ENCODE peak calls at places on chromosome 2, in nine cellular contexts. F, O, A, G, N, K, J, X and P are unnamed samples.

GRCh38 chr2:26340831-26341230 is 5.1 kb upstream of the SELENOI start:
- DNase-seq in J (no peak), F (no peak), K (no peak), G (no peak), O (no peak), N (no peak), X (no peak), A (peak; percentile 81), P (no peak)

GRCh38 chr2:114259389-114259788 is 183.1 kb upstream of the DPP10 start:
- DNase-seq in J (no peak), X (no peak), N (no peak), F (no peak), A (no peak), O (no peak), G (no peak), K (no peak), P (no peak)

GRCh38 chr2:172364261-172364660 is 63.1 kb upstream of the ITGA6 start:
- DNase-seq in O (no peak), J (no peak), X (no peak), A (no peak), G (no peak), N (no peak), F (no peak), K (no peak), P (no peak)

GRCh38 chr2:186862869-186863709 is 14.1 kb upstream of the ZSWIM2 start:
- DNase-seq in F (peak; percentile 5), J (peak; percentile 59), G (no peak), X (no peak), N (peak; percentile 36), O (peak; percentile 50), A (no peak), K (no peak), P (no peak)

GRCh38 chr2:107669335-107669734 is 157.4 kb upstream of the RGPD4 start:
- DNase-seq in K (no peak), F (no peak), A (no peak), G (no peak), X (no peak), O (peak; percentile 45), N (peak; percentile 31), J (peak; percentile 15), P (no peak)

GRCh38 chr2:50438293-50438692 is 593.6 kb downstream of the NRXN1 start:
- DNase-seq in A (no peak), K (no peak), N (no peak), O (no peak), F (no peak), J (no peak), X (no peak), G (no peak), P (no peak)

GRCh38 chr2:12080360-12080759 is 333.9 kb downstream of the LPIN1 start:
- DNase-seq in G (no peak), J (no peak), O (no peak), A (no peak), N (no peak), F (no peak), K (no peak), X (no peak), P (no peak)

GRCh38 chr2:165847001-165847400 is 53.0 kb upstream of the GALNT3 start:
- DNase-seq in O (no peak), G (no peak), J (peak; percentile 67), N (peak; percentile 10), K (no peak), X (no peak), F (no peak), A (no peak), P (no peak)

GRCh38 chr2:12465631-12466135 is 251.1 kb upstream of the TRIB2 start:
- DNase-seq in F (no peak), G (no peak), N (no peak), K (no peak), X (no peak), A (no peak), J (no peak), O (no peak), P (no peak)

GRCh38 chr2:26184555-26185303 is 11.8 kb downstream of the GAREM2 start:
- DNase-seq in G (peak; percentile 88), K (peak; percentile 53), F (peak; percentile 90), X (peak; percentile 89), A (no peak), J (peak; percentile 84), N (peak; percentile 86), O (peak; percentile 96), P (peak; percentile 92)

GRCh38 chr2:112150447-112150846 is 12.3 kb downstream of the FBLN7 start:
- DNase-seq in K (peak; percentile 96), O (peak; percentile 92), N (no peak), G (peak; percentile 7), F (no peak), X (no peak), A (peak; percentile 54), J (no peak), P (no peak)

GRCh38 chr2:42775812-42776211 is 11.9 kb upstream of the OXER1 start:
- DNase-seq in N (no peak), G (no peak), A (no peak), K (no peak), J (no peak), O (no peak), F (no peak), X (no peak), P (no peak)

GRCh38 chr2:147696426-147696825 is 148.4 kb upstream of the ACVR2A start:
- DNase-seq in O (no peak), N (no peak), F (no peak), G (no peak), A (peak; percentile 52), K (no peak), X (no peak), J (no peak), P (no peak)

GRCh38 chr2:45649855-45650806 is 1.3 kb upstream of the PRKCE start:
- DNase-seq in N (peak; percentile 55), A (peak; percentile 65), K (no peak), F (no peak), O (peak; percentile 82), X (peak; percentile 64), J (peak; percentile 60), G (peak; percentile 61), P (peak; percentile 71)

GRCh38 chr2:71830497-71831207 is 317.0 kb downstream of the CYP26B1 start:
- DNase-seq in A (no peak), O (peak; percentile 38), N (no peak), J (no peak), K (no peak), F (no peak), X (no peak), G (no peak), P (no peak)

GRCh38 chr2:78602862-78603261 is 422.6 kb upstream of the REG3G start:
- DNase-seq in A (no peak), F (no peak), J (no peak), K (no peak), X (no peak), O (no peak), G (no peak), N (no peak), P (no peak)

GRCh38 chr2:240921319-240922233 is 15.4 kb downstream of the CROCC2 start:
- DNase-seq in X (peak; percentile 4), N (peak; percentile 58), O (peak; percentile 96), G (peak; percentile 12), A (peak; percentile 65), F (no peak), J (no peak), K (peak; percentile 91), P (peak; percentile 11)

GRCh38 chr2:20599001-20599600 is 51.8 kb downstream of the HS1BP3 start:
- DNase-seq in G (no peak), K (no peak), X (no peak), A (no peak), N (no peak), F (no peak), J (no peak), O (no peak), P (peak; percentile 15)

GRCh38 chr2:68151037-68151436 is 6.7 kb upstream of the PNO1 start:
- DNase-seq in J (no peak), O (no peak), A (no peak), K (no peak), G (no peak), X (no peak), F (no peak), N (no peak), P (no peak)

GRCh38 chr2:94861308-94862152 is 9.7 kb upstream of the TEKT4 start:
- DNase-seq in G (no peak), F (no peak), X (no peak), J (peak; percentile 61), N (no peak), A (no peak), K (no peak), O (peak; percentile 3), P (no peak)

GRCh38 chr2:110107092-110108079 is 8.2 kb downstream of the MALL start:
- DNase-seq in J (no peak), F (no peak), A (peak; percentile 62), X (no peak), N (peak; percentile 84), G (no peak), K (no peak), O (no peak), P (no peak)